ENCODE peak calls at places on chromosomes 5 and 9, in eight cellular contexts. W is left ventricle myocardium inferior, P is heart left ventricle, J is endothelial cell of umbilical vein, N is testis, Q is vagina, F is left lung, S is IMR-90. E is an unnamed sample.

GRCh38 chr5:9479361-9479760 is 66.5 kb downstream of the SEMA5A start:
- DNase-seq in F (no peak), J (no peak), Q (no peak), P (no peak), W (no peak), S (peak), N (no peak), E (no peak)

GRCh38 chr5:133147411-133147810 is 95.6 kb downstream of the HSPA4 start:
- DNase-seq in P (no peak), J (no peak), S (no peak), N (peak), Q (no peak), W (no peak), F (no peak), E (peak)

GRCh38 chr5:169218862-169219261 is 82.1 kb downstream of the SLIT3 start:
- DNase-seq in F (no peak), Q (no peak), J (no peak), N (no peak), W (no peak), P (no peak), S (no peak), E (no peak)

GRCh38 chr9:116269250-116269649 is 115.7 kb downstream of the PAPPA start:
- DNase-seq in W (no peak), J (peak), Q (no peak), F (no peak), P (no peak), N (no peak), S (no peak), E (no peak)

GRCh38 chr9:82424599-82424998 is 436.0 kb downstream of the SPATA31D1 start:
- DNase-seq in J (no peak), N (no peak), Q (no peak), W (no peak), F (no peak), P (no peak), S (no peak), E (no peak)

GRCh38 chr5:14727428-14727865 is 62.9 kb downstream of the OTULIN start:
- DNase-seq in S (peak), W (peak), P (peak), J (peak), N (peak), Q (no peak), F (peak), E (peak)

GRCh38 chr9:91037511-91038482 is 236.2 kb downstream of the SYK start:
- DNase-seq in F (peak), S (peak), W (no peak), J (peak), P (peak), Q (peak), N (peak), E (no peak)

GRCh38 chr9:99109522-99109921 is 4.6 kb downstream of the TGFBR1 start:
- DNase-seq in P (no peak), W (no peak), F (no peak), S (peak), N (no peak), J (no peak), Q (no peak), E (no peak)

GRCh38 chr9:27924502-27924901 is 351.2 kb upstream of the C9orf72 start:
- DNase-seq in Q (no peak), J (no peak), N (no peak), F (no peak), S (no peak), W (no peak), P (no peak), E (no peak)

GRCh38 chr5:53453898-53454837 is 26.3 kb upstream of the FST start:
- DNase-seq in W (no peak), J (no peak), S (no peak), P (no peak), Q (no peak), N (no peak), F (no peak), E (no peak)

GRCh38 chr5:118596255-118596654 is 392.1 kb downstream of the DTWD2 start:
- DNase-seq in P (no peak), W (no peak), F (no peak), J (no peak), S (no peak), Q (no peak), N (no peak), E (no peak)

GRCh38 chr9:110650991-110651411 is 17.6 kb upstream of the MUSK start:
- DNase-seq in F (no peak), S (peak), W (no peak), J (peak), P (no peak), Q (no peak), N (no peak), E (no peak)

GRCh38 chr5:172114875-172115422 is 73.1 kb downstream of the STK10 start:
- DNase-seq in N (peak), F (peak), J (no peak), Q (no peak), S (no peak), W (peak), P (peak), E (no peak)

GRCh38 chr9:75333624-75334023 is 245.3 kb downstream of the OSTF1 start:
- DNase-seq in P (no peak), J (no peak), F (no peak), N (no peak), W (no peak), S (no peak), Q (no peak), E (no peak)

GRCh38 chr5:131280417-131280816 is 16.6 kb downstream of the CDC42SE2 start:
- DNase-seq in N (no peak), P (no peak), S (no peak), W (no peak), F (no peak), J (no peak), Q (no peak), E (no peak)

GRCh38 chr9:6029581-6029980 is 14.2 kb upstream of the RANBP6 start:
- DNase-seq in S (no peak), Q (no peak), N (peak), P (no peak), W (no peak), J (no peak), F (no peak), E (no peak)

GRCh38 chr5:168782172-168782571 is 203.0 kb upstream of the PANK3 start:
- DNase-seq in F (no peak), Q (no peak), J (no peak), S (no peak), W (no peak), P (no peak), N (no peak), E (peak)

GRCh38 chr9:85392270-85392669 is 349.5 kb downstream of the AGTPBP1 start:
- DNase-seq in W (no peak), N (no peak), P (no peak), F (no peak), J (no peak), Q (no peak), S (no peak), E (no peak)

GRCh38 chr5:1827410-1828397 is 26.5 kb downstream of the NDUFS6 start:
- DNase-seq in Q (no peak), W (no peak), P (no peak), F (no peak), J (no peak), S (no peak), N (no peak), E (no peak)
- H3K4me3 ChIP-seq in Q (no peak), W (no peak), P (no peak), F (no peak), J (no peak), S (no peak), N (no peak), E (no peak)

DNA sequence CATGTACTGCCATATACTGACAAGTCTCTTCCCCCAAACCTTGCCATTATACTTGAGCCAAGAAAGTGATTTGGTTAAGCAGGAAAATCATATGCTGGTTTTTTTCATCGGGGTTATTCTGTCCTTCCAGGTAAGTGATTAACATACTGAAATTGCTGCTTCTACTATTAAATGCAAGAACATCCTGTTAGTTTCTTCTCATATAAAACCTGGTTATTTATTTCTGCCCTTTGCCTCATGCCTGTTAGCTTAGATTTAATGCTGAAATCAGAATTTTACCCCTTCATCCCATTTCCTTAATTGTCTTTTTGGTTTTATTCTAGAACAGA is 133.0 kb downstream of the NFIB start:
- DNase-seq in J (no peak), F (no peak), N (no peak), Q (no peak), P (no peak), W (no peak), S (no peak), E (no peak)
- H3K27ac ChIP-seq in J (peak), F (peak), N (peak), Q (peak), P (peak), W (peak), S (no peak), E (no peak)

DNA sequence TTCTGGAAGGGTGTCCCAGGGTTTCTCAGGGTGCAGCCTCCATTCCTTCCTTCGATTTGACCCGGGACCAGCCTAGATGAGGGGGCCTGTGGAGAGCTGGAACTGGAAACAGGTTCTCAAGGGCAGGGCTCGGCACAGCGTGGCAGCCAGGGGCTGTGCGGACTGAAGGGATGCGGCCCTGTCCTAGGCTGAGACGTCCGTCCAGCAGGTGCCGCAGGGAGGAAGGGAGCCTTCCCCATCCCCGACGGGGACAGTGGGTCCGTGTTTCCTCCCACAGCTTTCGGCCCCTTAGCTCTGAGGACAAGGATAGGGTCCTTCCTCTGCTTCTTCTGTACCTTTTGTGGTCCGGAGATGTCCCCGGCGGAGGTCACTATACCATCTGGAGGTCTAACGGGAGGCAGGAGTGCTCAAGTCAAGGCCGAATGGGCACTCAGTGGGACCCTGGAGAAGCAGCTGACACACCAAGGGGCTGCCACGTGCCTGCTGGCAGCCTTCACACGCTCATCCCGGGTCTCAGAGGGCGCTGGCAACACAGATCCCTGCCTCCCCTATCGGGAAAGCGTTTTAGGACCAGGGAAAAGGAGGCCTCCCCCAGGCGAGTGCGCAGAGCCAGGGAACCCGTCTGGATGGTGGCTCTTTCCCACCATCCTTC is 49.9 kb downstream of the USP20 start:
- DNase-seq in N (peak), Q (peak), S (no peak), W (no peak), P (peak), F (peak), J (peak), E (peak)
- TF ChIP-seq CTCF in N (no peak), Q (no peak), S (no peak), W (no peak), P (peak), F (no peak), J (no peak), E (peak)

GRCh38 chr5:10607023-10607665 is 43.3 kb downstream of the ANKRD33B start:
- DNase-seq in W (peak), N (no peak), Q (no peak), F (no peak), S (peak), J (peak), P (peak), E (peak)
- H3K4me3 ChIP-seq in W (peak), N (no peak), Q (no peak), F (no peak), S (no peak), J (no peak), P (peak), E (peak)

DNA sequence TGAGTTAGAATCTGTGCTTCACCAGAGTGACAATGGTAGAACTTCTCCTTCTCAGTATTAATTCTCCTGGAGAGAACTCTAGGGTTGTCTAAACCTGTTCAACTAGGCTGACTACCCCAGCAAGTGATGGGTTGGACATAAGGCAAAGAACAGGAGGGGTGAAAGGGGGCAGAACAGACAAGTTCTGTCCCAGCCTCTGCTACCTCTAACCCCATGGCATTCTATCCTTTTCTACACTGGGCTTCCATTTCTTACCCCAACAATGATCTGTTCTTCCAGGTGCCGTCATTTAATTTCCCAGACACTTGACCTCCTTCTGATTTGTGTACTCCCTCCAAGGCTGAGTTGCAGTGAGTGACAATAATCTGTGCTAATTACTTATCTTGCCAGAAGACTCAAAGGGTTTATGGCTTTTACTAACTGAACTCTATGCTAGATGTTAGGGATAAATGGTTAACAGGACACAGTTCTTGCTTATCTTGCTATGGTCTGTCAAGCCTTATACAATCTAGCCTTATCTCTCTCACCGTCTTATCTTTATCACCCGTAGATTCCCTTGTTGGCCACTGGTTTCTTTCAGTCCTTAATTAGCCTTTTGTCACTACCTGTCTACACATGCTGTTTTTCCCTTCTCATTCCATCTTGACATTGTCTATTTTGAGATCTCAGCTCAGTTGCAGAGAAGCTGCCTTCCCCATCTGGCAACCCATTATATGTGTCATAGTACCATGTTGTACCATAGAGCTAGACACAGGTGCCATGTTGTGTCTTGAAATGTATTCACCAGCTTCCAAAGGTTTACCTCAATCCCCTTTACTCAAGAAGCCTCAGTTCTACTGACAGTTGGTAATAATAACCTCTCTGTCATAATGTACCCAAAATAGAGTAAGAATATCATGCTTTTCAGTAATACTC is 10.0 kb upstream of the MATR3 start:
- DNase-seq in F (no peak), W (no peak), J (no peak), N (no peak), P (no peak), S (no peak), Q (no peak), E (no peak)
- H3K27ac ChIP-seq in F (no peak), W (no peak), J (no peak), N (no peak), P (no peak), S (no peak), Q (no peak), E (no peak)

GRCh38 chr5:76209297-76209696 is 126.1 kb downstream of the SV2C start:
- DNase-seq in J (no peak), F (no peak), W (no peak), S (no peak), Q (no peak), P (no peak), N (no peak), E (no peak)
- TF ChIP-seq CTCF in J (no peak), F (no peak), W (no peak), S (no peak), Q (no peak), P (no peak), N (no peak), E (no peak)

GRCh38 chr9:127565231-127565630 is 46.8 kb upstream of the STXBP1 start:
- DNase-seq in P (no peak), Q (no peak), F (no peak), N (no peak), S (no peak), W (no peak), J (no peak), E (no peak)

GRCh38 chr9:127563579-127563978 is 48.5 kb upstream of the STXBP1 start:
- DNase-seq in P (no peak), J (no peak), S (no peak), F (no peak), N (no peak), Q (no peak), W (no peak), E (no peak)

GRCh38 chr9:127562271-127562780 is 49.8 kb upstream of the STXBP1 start:
- DNase-seq in W (no peak), P (no peak), S (no peak), F (no peak), N (no peak), Q (no peak), J (no peak), E (no peak)

GRCh38 chr9:127561491-127562270 is 50.4 kb upstream of the STXBP1 start:
- DNase-seq in J (peak), Q (peak), W (peak), N (peak), S (peak), P (peak), F (peak), E (no peak)

GRCh38 chr9:127562841-127563523 is 49.1 kb upstream of the STXBP1 start:
- DNase-seq in J (peak), S (peak), F (no peak), P (peak), W (no peak), Q (no peak), N (no peak), E (no peak)
- H3K4me3 ChIP-seq in J (no peak), S (no peak), F (no peak), P (peak), W (peak), Q (peak), N (no peak), E (no peak)

GRCh38 chr9:70954126-70954525 is 167.3 kb downstream of the TRPM3 start:
- DNase-seq in S (peak), J (peak), W (no peak), P (no peak), F (no peak), Q (no peak), N (no peak), E (no peak)
- H3K27ac ChIP-seq in S (peak), J (no peak), W (no peak), P (no peak), F (peak), Q (no peak), N (no peak), E (no peak)